ENCODE peak calls at places on chromosomes 5 and 9, in four cellular contexts. X is Panc1, B is stomach, K is breast epithelium. L is an unnamed sample.
A peak's percentile ranks its signal among the peaks of the same experiment; 100 is the strongest.

GRCh38 chr5:77431286-77431685 is 60.8 kb downstream of the WDR41 start:
- DNase-seq in K (no peak), X (no peak), B (no peak), L (no peak)

GRCh38 chr5:13359326-13359725 is 585.2 kb downstream of the DNAH5 start:
- DNase-seq in B (no peak), K (no peak), X (no peak), L (no peak)

GRCh38 chr5:126369995-126370731 is 53.0 kb upstream of the GRAMD2B start:
- DNase-seq in X (no peak), B (no peak), K (no peak), L (no peak)

GRCh38 chr5:5270958-5271605 is 131.0 kb downstream of the ADAMTS16 start:
- DNase-seq in K (no peak), B (peak; percentile 72), X (peak; percentile 22), L (no peak)

GRCh38 chr9:91564081-91564670 is 140.5 kb upstream of the NFIL3 start:
- DNase-seq in K (no peak), X (no peak), B (no peak), L (no peak)

GRCh38 chr5:174093132-174093531 is 47.6 kb downstream of the NSG2 start:
- DNase-seq in X (no peak), B (no peak), K (no peak), L (no peak)

GRCh38 chr9:107638922-107639321 is 149.4 kb upstream of the KLF4 start:
- DNase-seq in K (no peak), X (no peak), B (peak; percentile 48), L (no peak)

GRCh38 chr9:83570359-83570758 is 32.2 kb upstream of the FRMD3 start:
- DNase-seq in B (no peak), K (no peak), X (no peak), L (no peak)

GRCh38 chr5:119398713-119399492 is 43.1 kb downstream of the TNFAIP8 start:
- DNase-seq in K (no peak), X (no peak), B (peak; percentile 68), L (no peak)
- TF ChIP-seq POLR2AphosphoS5 in K (peak; percentile 34), X (no peak), B (peak; percentile 62), L (peak; percentile 3)

DNA sequence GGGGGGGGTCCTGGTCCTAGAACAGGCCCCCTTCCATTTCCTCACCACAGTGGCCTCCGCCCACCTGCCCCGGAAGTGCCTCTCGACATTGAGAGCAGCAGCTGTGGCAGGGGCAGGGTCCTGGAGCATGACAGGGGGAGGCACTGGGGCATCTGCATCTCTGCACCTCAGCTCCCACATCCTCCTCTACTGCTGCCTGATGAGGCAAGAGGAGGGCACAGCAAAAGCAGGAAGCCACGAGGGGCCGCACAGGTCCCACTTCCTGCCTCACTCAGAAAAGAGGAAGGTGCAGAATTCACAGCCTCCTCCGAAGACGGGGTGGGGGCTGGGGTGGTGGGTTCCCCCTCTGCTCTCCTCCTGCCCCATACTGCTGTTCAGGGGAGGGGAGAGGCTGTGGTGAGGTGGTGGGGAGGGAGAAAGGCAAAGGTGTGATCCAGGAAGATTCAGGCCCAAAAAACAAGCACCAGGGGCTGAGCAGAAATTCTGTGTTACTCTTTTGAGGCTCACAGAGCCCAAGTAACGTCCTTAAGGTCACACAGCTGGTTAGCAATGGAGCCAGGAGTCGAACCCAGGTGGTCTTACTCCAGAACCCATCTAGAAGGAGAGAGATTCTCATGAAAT is 14.7 kb downstream of the AKNA start:
- DNase-seq in K (no peak), B (peak; percentile 69), X (no peak), L (peak; percentile 78)
- TF ChIP-seq POLR2AphosphoS5 in K (no peak), B (peak; percentile 59), X (no peak), L (peak; percentile 70)

DNA sequence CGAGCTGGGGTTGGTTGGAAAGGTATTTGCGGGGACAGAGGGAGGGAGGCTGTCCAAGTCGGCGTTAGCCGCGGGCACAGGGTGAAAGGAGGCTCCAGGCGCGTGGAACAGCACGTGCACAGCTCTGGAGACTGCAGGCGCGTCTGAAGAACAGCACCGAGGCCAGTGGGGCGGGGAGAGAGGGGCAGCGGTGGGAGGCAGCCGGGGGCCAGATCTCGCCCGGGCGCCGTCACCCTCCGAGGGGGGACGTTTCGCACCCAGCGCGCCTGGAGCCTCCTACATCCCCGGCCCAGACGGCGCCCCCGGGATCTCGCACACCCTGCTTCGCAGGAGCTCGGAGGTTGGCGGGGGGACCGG is 79.6 kb downstream of the NTNG2 start:
- DNase-seq in X (no peak), B (no peak), K (no peak), L (no peak)
- TF ChIP-seq POLR2AphosphoS5 in X (no peak), B (peak; percentile 5), K (no peak), L (no peak)

DNA sequence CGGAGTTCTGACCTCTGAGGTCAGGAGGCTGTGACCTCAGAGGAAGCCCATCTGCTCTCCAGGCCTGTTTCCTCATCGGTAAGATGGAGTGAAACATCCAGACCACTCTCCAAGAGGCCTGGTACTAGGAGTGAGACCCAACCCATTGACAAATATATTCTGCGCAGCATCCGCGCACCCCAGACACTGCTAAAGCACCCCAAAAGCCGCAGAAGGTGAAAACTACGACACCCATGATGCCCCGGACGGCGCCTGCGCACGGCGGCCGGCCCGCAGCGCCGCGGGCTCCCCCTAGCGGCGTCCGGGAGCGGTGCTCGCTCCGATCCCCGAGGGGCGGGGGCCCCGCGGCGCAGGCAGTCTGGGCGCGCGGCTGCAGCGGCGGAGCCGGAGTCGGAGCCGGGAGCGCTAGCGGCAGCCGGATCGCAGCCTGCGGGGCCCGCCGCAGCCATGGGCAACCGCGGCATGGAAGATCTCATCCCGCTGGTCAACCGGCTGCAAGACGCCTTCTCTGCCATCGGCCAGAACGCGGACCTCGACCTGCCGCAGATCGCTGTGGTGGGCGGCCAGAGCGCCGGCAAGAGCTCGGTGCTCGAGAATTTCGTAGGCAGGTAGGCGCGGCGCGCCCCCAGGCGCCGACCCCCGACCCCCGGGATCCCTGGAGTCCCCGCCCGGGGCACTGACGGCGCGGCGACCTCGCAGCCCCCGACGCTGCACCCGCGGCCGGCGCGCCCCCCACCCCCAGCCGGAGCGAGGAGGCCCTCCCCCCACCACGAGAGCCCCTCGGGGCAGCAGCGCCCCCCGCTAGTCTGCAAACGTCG is at the start of gene DNM1:
- DNase-seq in B (peak; percentile 69), K (no peak), X (no peak), L (peak; percentile 98)
- TF ChIP-seq POLR2AphosphoS5 in B (no peak), K (no peak), X (no peak), L (no peak)

DNA sequence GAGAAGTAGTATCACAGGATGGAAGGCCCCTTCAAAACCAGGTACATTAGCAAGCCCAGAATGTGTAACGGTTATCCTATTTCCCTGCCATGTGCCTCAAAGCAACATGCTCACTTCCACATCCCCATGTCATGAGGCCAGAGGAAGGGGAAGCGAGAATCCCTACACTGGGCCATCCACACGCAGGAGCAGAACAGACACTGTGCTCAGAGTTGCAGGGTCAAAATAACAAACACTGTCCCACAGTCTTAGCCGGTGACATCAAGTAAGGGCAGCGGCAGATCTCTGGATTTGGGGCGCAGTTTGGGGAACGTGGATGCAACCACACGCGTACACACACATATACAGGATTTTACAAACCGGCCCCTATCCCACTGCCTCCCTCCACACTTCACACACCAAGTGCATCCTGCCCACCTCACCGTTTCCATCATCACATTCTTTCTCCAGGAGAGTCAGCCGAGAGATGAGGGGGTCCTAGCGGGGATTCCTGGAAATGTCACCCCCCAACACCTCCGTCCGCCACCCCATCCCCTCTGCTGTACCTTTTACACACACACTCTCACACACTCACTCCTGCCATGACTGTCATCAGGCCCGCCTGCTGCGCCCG is 774 bp downstream of the APBA1 start:
- DNase-seq in B (no peak), X (no peak), K (no peak), L (no peak)
- TF ChIP-seq POLR2AphosphoS5 in B (no peak), X (no peak), K (no peak), L (no peak)

L was measured in GM12892.